ENCODE peak calls at places on chromosomes 6 and 20, in seven cellular contexts. R is kidney; G is skeletal muscle cell; Z is central memory CD4-positive, alpha-beta T cell; J is neural crest cell; Y is left cardiac atrium; P is heart right ventricle. D is an unnamed sample.

GRCh38 chr6:70456725-70457124 is 43.4 kb downstream of the FAM135A start:
- DNase-seq in J (no peak), Y (no peak), G (no peak), P (no peak), R (no peak), Z (no peak), D (no peak)

GRCh38 chr6:155523821-155524238 is 68.2 kb upstream of the NOX3 start:
- DNase-seq in R (no peak), J (no peak), Z (no peak), P (no peak), G (no peak), Y (no peak), D (no peak)

GRCh38 chr20:58790440-58790839 is 60.3 kb downstream of the GNAS-AS1 start:
- DNase-seq in G (no peak), J (no peak), Y (no peak), R (peak), P (no peak), Z (no peak), D (no peak)

GRCh38 chr6:44084231-44085014 is 42.8 kb downstream of the MRPL14 start:
- DNase-seq in R (no peak), Y (peak), P (no peak), J (no peak), G (peak), Z (no peak), D (no peak)

GRCh38 chr6:32580593-32580992 is 9.1 kb downstream of the HLA-DRB1 start:
- DNase-seq in Z (no peak), R (no peak), Y (no peak), G (no peak), J (no peak), P (no peak), D (no peak)

GRCh38 chr20:44772636-44773035 is 27.0 kb downstream of the KCNK15 start:
- DNase-seq in Y (no peak), Z (no peak), R (no peak), J (no peak), G (no peak), P (no peak), D (no peak)

GRCh38 chr6:53165333-53165732 is 16.7 kb upstream of the GCM1 start:
- DNase-seq in J (no peak), Z (no peak), R (no peak), Y (no peak), G (no peak), P (no peak), D (no peak)

GRCh38 chr20:48651271-48651670 is 176.5 kb downstream of the PREX1 start:
- DNase-seq in R (no peak), G (no peak), P (no peak), J (no peak), Z (no peak), Y (no peak), D (no peak)

GRCh38 chr20:10448270-10449156 is 13.4 kb downstream of the SLX4IP start:
- DNase-seq in Y (no peak), J (no peak), P (no peak), Z (no peak), R (no peak), G (no peak), D (no peak)

GRCh38 chr6:30964075-30964474 is 19.4 kb upstream of the MUC21 start:
- DNase-seq in Y (no peak), J (no peak), P (no peak), G (no peak), Z (peak), R (no peak), D (no peak)

GRCh38 chr6:50025258-50025657 is 3.5 kb upstream of the DEFB110 start:
- DNase-seq in R (no peak), P (no peak), J (no peak), G (no peak), Z (no peak), Y (no peak), D (no peak)

GRCh38 chr6:149316740-149317655 is 514 bp upstream of the TAB2 start:
- DNase-seq in Z (peak), P (peak), R (peak), G (peak), Y (peak), J (peak), D (no peak)

D was measured in D721Med.